ENCODE peak calls at places on chromosome 12, in eight cellular contexts. D is activated naive CD8-positive, alpha-beta T cell treated with anti-CD3 and anti-CD28 coated beads, Interleukin-2, amount 50 U/mL, for 24 hours; N is GM04503; K is dermis blood vessel endothelial cell; Y is astrocyte of the cerebellum; Q is NCI-H1092; A is SK-N-SH; U is posterior cingulate gyrus. F is an unnamed sample.

GRCh38 chr12:109458771-109459208 is 18.3 kb downstream of the KCTD10 start:
- DNase-seq in Y (no peak), Q (no peak), U (no peak), K (peak; percentile 47), N (peak; percentile 40), A (no peak), D (no peak), F (no peak)

GRCh38 chr12:94149781-94150482 is 1.6 kb downstream of the PLXNC1 start:
- DNase-seq in D (peak; percentile 30), K (no peak), U (peak; percentile 37), A (peak; percentile 68), Q (peak; percentile 33), Y (no peak), N (no peak), F (no peak)

GRCh38 chr12:30846776-30847175 is 79.8 kb upstream of the TSPAN11 start:
- DNase-seq in Y (no peak), A (no peak), U (no peak), K (no peak), D (no peak), N (no peak), Q (no peak), F (no peak)

GRCh38 chr12:49264466-49264872 is 413 bp upstream of the TUBA1C start:
- DNase-seq in A (no peak), Y (no peak), Q (no peak), K (no peak), D (no peak), N (no peak), U (peak; percentile 11), F (no peak)

GRCh38 chr12:65330341-65330740 is 51.9 kb downstream of the MSRB3 start:
- DNase-seq in K (no peak), Q (no peak), A (no peak), D (no peak), N (no peak), U (no peak), Y (no peak), F (no peak)

GRCh38 chr12:52949413-52950331 is 754 bp downstream of the KRT18 start:
- DNase-seq in K (peak; percentile 94), U (no peak), N (no peak), Y (peak; percentile 77), A (no peak), Q (no peak), D (no peak), F (no peak)

GRCh38 chr12:122166422-122167327 is 7.3 kb downstream of the IL31 start:
- DNase-seq in U (no peak), K (no peak), N (no peak), A (no peak), D (peak; percentile 48), Y (no peak), Q (no peak), F (no peak)

GRCh38 chr12:3018284-3019004 is 58.7 kb upstream of the TSPAN9 start:
- DNase-seq in A (no peak), Y (no peak), D (no peak), U (no peak), Q (no peak), K (no peak), N (no peak), F (no peak)

GRCh38 chr12:19431407-19432308 is 7.6 kb upstream of the AEBP2 start:
- DNase-seq in K (peak; percentile 66), Q (no peak), D (peak; percentile 41), A (no peak), U (no peak), N (peak; percentile 84), Y (peak; percentile 43), F (no peak)

GRCh38 chr12:30806989-30807694 is 52.4 kb upstream of the CAPRIN2 start:
- DNase-seq in U (no peak), K (peak; percentile 80), Y (peak; percentile 80), A (peak; percentile 61), N (no peak), D (no peak), Q (peak; percentile 39), F (peak; percentile 2)

GRCh38 chr12:12466157-12466556 is 96.5 kb downstream of the DUSP16 start:
- DNase-seq in Q (no peak), K (no peak), A (no peak), N (no peak), U (no peak), D (peak; percentile 26), Y (no peak), F (no peak)